ENCODE peak calls at places on chromosomes 16 and 17, in six cellular contexts. One of them, this sample, is unnamed.

GRCh38 chr17:1197781-1198490 is 18.2 kb upstream of the ABR start:
- DNase-seq in neural crest cell: no peak
- DNase-seq in psoas muscle: peak
- DNase-seq in glutamatergic neuron: no peak
- DNase-seq in OCI-LY7: peak
- DNase-seq in AG09319: no peak
- DNase-seq in this sample: no peak

GRCh38 chr16:55567382-55567781 is 898 bp downstream of the CAPNS2 start:
- DNase-seq in neural crest cell: no peak
- DNase-seq in psoas muscle: no peak
- DNase-seq in glutamatergic neuron: no peak
- DNase-seq in OCI-LY7: no peak
- DNase-seq in AG09319: no peak
- DNase-seq in this sample: no peak

GRCh38 chr17:78343099-78343432 is 16.8 kb downstream of the SOCS3 start:
- DNase-seq in neural crest cell: no peak
- DNase-seq in psoas muscle: peak
- DNase-seq in glutamatergic neuron: no peak
- DNase-seq in OCI-LY7: no peak
- DNase-seq in AG09319: peak
- DNase-seq in this sample: no peak

GRCh38 chr17:62565817-62566216 is 61.7 kb upstream of the MRC2 start:
- DNase-seq in neural crest cell: no peak
- DNase-seq in psoas muscle: no peak
- DNase-seq in glutamatergic neuron: no peak
- DNase-seq in OCI-LY7: no peak
- DNase-seq in AG09319: no peak
- DNase-seq in this sample: no peak

GRCh38 chr16:81403601-81404391 is 40.8 kb upstream of the CMIP start:
- DNase-seq in neural crest cell: peak
- DNase-seq in psoas muscle: peak
- DNase-seq in glutamatergic neuron: peak
- DNase-seq in OCI-LY7: peak
- DNase-seq in AG09319: no peak
- DNase-seq in this sample: peak

GRCh38 chr17:56638536-56639177 is 45.2 kb downstream of the NOG start:
- DNase-seq in neural crest cell: no peak
- DNase-seq in psoas muscle: no peak
- DNase-seq in glutamatergic neuron: no peak
- DNase-seq in OCI-LY7: no peak
- DNase-seq in AG09319: no peak
- DNase-seq in this sample: no peak

GRCh38 chr17:61468263-61468907 is 16.2 kb downstream of the TBX4 start:
- DNase-seq in neural crest cell: no peak
- DNase-seq in psoas muscle: no peak
- DNase-seq in glutamatergic neuron: no peak
- DNase-seq in OCI-LY7: peak
- DNase-seq in AG09319: no peak
- DNase-seq in this sample: no peak

GRCh38 chr17:27623578-27623977 is 7.4 kb upstream of the LGALS9 start:
- DNase-seq in neural crest cell: no peak
- DNase-seq in psoas muscle: no peak
- DNase-seq in glutamatergic neuron: no peak
- DNase-seq in OCI-LY7: no peak
- DNase-seq in AG09319: no peak
- DNase-seq in this sample: no peak

GRCh38 chr17:55327225-55328088 is 62.7 kb downstream of the HLF start:
- DNase-seq in neural crest cell: no peak
- DNase-seq in psoas muscle: no peak
- DNase-seq in glutamatergic neuron: no peak
- DNase-seq in OCI-LY7: no peak
- DNase-seq in AG09319: no peak
- DNase-seq in this sample: no peak

DNA sequence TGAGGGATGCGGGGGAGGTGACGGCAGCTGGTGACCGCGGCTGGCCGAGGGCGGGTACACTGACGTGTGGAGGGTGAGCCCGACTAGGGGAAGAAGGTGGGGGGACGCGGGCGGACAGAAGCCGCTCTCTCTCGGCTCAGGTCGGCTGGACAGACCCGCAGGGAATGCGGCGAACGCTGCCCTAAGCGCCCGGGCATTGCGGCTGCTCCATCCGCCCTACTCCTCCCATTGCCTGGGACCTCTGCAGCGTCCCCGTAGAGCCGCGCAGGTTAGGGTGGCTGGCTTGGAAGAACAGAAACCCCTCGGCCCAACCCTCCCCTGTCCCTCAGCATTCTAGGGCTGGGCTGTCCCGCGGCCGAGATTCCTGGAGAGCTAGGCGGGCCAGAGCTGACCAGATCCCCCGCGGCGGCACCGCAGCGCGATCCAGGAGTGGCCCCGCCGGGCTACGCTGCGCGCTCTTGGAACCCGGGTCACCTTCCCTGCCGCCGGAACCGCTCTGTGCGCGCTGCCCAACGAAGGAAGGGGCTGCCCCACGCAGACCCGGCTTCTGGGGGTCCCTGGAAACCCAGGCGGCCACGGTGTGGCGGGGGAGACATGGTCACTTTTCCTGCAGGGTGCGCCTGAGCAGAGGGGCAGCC is 3.0 kb downstream of the DLX4 start:
- DNase-seq in neural crest cell: no peak
- DNase-seq in psoas muscle: no peak
- DNase-seq in glutamatergic neuron: peak
- DNase-seq in OCI-LY7: no peak
- DNase-seq in AG09319: no peak
- DNase-seq in this sample: no peak
- TF ChIP-seq CTCF in neural crest cell: no peak
- TF ChIP-seq CTCF in psoas muscle: no peak
- TF ChIP-seq CTCF in glutamatergic neuron: no peak
- TF ChIP-seq CTCF in OCI-LY7: no peak
- TF ChIP-seq CTCF in AG09319: no peak
- TF ChIP-seq CTCF in this sample: no peak

GRCh38 chr17:42612013-42612412 is 2.5 kb downstream of the TUBG1 start:
- DNase-seq in neural crest cell: no peak
- DNase-seq in psoas muscle: no peak
- DNase-seq in glutamatergic neuron: no peak
- DNase-seq in OCI-LY7: no peak
- DNase-seq in AG09319: no peak
- DNase-seq in this sample: no peak

GRCh38 chr17:42608692-42609181 is 437 bp downstream of the RETREG3 start:
- DNase-seq in neural crest cell: peak
- DNase-seq in psoas muscle: no peak
- DNase-seq in glutamatergic neuron: no peak
- DNase-seq in OCI-LY7: peak
- DNase-seq in AG09319: no peak
- DNase-seq in this sample: no peak

GRCh38 chr17:42603318-42603717 is 5.9 kb downstream of the RETREG3 start:
- DNase-seq in neural crest cell: no peak
- DNase-seq in psoas muscle: no peak
- DNase-seq in glutamatergic neuron: no peak
- DNase-seq in OCI-LY7: peak
- DNase-seq in AG09319: no peak
- DNase-seq in this sample: no peak

GRCh38 chr17:42613699-42614295 is 4.3 kb downstream of the TUBG1 start:
- DNase-seq in neural crest cell: no peak
- DNase-seq in psoas muscle: no peak
- DNase-seq in glutamatergic neuron: no peak
- DNase-seq in OCI-LY7: no peak
- DNase-seq in AG09319: no peak
- DNase-seq in this sample: no peak

DNA sequence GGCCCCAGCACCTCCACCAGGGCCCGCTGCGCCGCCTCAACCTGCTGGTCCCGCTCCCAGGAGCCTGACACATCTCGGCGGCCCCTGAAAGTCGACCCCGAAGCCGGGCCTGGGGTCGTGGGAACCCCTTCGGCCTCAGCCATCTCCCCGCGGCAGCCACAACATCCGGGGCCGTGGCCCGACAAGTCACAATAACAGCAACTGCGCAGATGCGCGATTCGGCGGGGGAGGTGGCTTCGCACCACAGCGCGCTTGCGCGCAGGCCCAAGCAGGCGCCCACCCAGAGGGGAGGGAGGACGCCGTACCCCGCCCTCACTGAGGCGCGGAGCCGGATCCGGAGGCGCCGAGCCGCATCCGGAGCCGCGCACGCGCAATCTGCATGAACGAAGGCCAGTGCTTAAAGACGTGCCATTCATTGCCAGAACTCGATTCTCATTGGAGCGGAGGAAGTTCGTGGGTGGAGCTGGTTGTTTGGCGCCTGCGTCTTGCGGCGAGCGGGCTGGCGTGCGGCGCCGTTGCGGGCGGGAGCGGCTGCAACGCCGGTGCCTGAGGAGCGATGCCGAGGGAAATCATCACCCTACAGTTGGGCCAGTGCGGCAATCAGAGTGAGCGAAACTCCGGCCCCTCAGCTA is at the start of the genes RETREG3 and TUBG1:
- DNase-seq in neural crest cell: peak
- DNase-seq in psoas muscle: peak
- DNase-seq in glutamatergic neuron: peak
- DNase-seq in OCI-LY7: peak
- DNase-seq in AG09319: peak
- DNase-seq in this sample: peak
- TF ChIP-seq CTCF in neural crest cell: peak
- TF ChIP-seq CTCF in psoas muscle: peak
- TF ChIP-seq CTCF in glutamatergic neuron: no peak
- TF ChIP-seq CTCF in OCI-LY7: no peak
- TF ChIP-seq CTCF in AG09319: no peak
- TF ChIP-seq CTCF in this sample: peak

DNA sequence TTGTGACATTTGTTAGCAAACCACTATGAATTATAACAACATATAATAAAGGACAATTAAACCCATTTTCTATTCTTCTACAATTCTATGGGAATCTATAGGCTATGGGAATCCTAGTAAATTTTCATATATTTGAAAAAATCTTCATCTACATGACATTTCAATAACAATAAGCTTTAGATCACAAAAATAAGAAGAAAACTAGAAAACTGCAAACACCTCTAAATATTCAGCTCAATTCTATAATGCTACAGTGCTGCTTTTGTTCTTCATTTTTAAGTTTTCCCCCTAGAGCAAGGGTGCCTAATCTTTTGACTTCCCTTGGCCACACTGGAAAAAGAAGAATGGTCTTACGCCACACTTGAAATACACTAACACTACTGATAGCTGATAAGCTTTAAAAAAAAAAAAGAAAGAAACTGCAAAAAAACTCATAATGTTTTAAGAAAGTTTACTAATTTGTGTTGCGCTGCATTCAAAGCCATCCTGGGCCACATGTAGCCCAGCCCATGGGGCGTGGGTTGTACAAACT is 15.9 kb downstream of the RNF157 start:
- DNase-seq in neural crest cell: no peak
- DNase-seq in psoas muscle: no peak
- DNase-seq in glutamatergic neuron: no peak
- DNase-seq in OCI-LY7: no peak
- DNase-seq in AG09319: no peak
- DNase-seq in this sample: no peak
- TF ChIP-seq CTCF in neural crest cell: no peak
- TF ChIP-seq CTCF in psoas muscle: no peak
- TF ChIP-seq CTCF in glutamatergic neuron: no peak
- TF ChIP-seq CTCF in OCI-LY7: no peak
- TF ChIP-seq CTCF in AG09319: no peak
- TF ChIP-seq CTCF in this sample: no peak

GRCh38 chr17:68533887-68534700 is 21.9 kb downstream of the PRKAR1A start:
- DNase-seq in neural crest cell: no peak
- DNase-seq in psoas muscle: no peak
- DNase-seq in glutamatergic neuron: no peak
- DNase-seq in OCI-LY7: peak
- DNase-seq in AG09319: peak
- DNase-seq in this sample: no peak
- TF ChIP-seq CTCF in neural crest cell: peak
- TF ChIP-seq CTCF in psoas muscle: peak
- TF ChIP-seq CTCF in glutamatergic neuron: peak
- TF ChIP-seq CTCF in OCI-LY7: peak
- TF ChIP-seq CTCF in AG09319: peak
- TF ChIP-seq CTCF in this sample: peak

This sample was measured in progenitor cell of endocrine pancreas.